ENCODE peak calls at places on chromosomes 6 and 20, in four cellular contexts. One of them, this sample, is unnamed. For H3K9me3 and H3K27me3, the result is how much of the 10 kb centered on the place peaks cover.

GRCh38 chr20:21020656-21021004 is 85.5 kb downstream of the LINC00237 start:
- DNase-seq in CD8-positive, alpha-beta T cell: no peak
- DNase-seq in ovary: no peak
- DNase-seq in naive thymus-derived CD4-positive, alpha-beta T cell: no peak
- DNase-seq in this sample: no peak

GRCh38 chr6:7726416-7727149 is 684 bp downstream of the BMP6 start:
- DNase-seq in ovary: peak
- DNase-seq in naive thymus-derived CD4-positive, alpha-beta T cell: no peak
- DNase-seq in CD8-positive, alpha-beta T cell: no peak
- DNase-seq in this sample: no peak

GRCh38 chr6:135922746-135923145 is 71.2 kb downstream of the PDE7B start:
- DNase-seq in CD8-positive, alpha-beta T cell: no peak
- DNase-seq in naive thymus-derived CD4-positive, alpha-beta T cell: no peak
- DNase-seq in ovary: peak
- DNase-seq in this sample: no peak

GRCh38 chr6:144969873-144970272 is 684.7 kb downstream of the UTRN start:
- DNase-seq in CD8-positive, alpha-beta T cell: no peak
- DNase-seq in ovary: no peak
- DNase-seq in naive thymus-derived CD4-positive, alpha-beta T cell: no peak
- DNase-seq in this sample: no peak

GRCh38 chr20:39850821-39851330 is 838.2 kb downstream of the MAFB start:
- DNase-seq in ovary: no peak
- DNase-seq in naive thymus-derived CD4-positive, alpha-beta T cell: no peak
- DNase-seq in CD8-positive, alpha-beta T cell: no peak
- DNase-seq in this sample: no peak

GRCh38 chr6:130675072-130675471 is 152.1 kb upstream of the SMLR1 start:
- DNase-seq in ovary: no peak
- DNase-seq in naive thymus-derived CD4-positive, alpha-beta T cell: no peak
- DNase-seq in CD8-positive, alpha-beta T cell: no peak
- DNase-seq in this sample: no peak

GRCh38 chr6:33787954-33788693 is 806 bp downstream of the LEMD2 start:
- DNase-seq in naive thymus-derived CD4-positive, alpha-beta T cell: peak
- DNase-seq in ovary: peak
- DNase-seq in CD8-positive, alpha-beta T cell: peak
- DNase-seq in this sample: peak

GRCh38 chr6:36692220-36692619 is 5.4 kb upstream of the RAB44 start:
- DNase-seq in CD8-positive, alpha-beta T cell: no peak
- DNase-seq in naive thymus-derived CD4-positive, alpha-beta T cell: no peak
- DNase-seq in ovary: no peak
- DNase-seq in this sample: no peak

GRCh38 chr6:63805808-63806572 is 170.4 kb downstream of the PHF3 start:
- DNase-seq in naive thymus-derived CD4-positive, alpha-beta T cell: no peak
- DNase-seq in ovary: no peak
- DNase-seq in CD8-positive, alpha-beta T cell: no peak
- DNase-seq in this sample: no peak

GRCh38 chr20:8530022-8530421 is 398.0 kb downstream of the PLCB1 start:
- DNase-seq in naive thymus-derived CD4-positive, alpha-beta T cell: no peak
- DNase-seq in ovary: no peak
- DNase-seq in CD8-positive, alpha-beta T cell: no peak
- DNase-seq in this sample: no peak

DNA sequence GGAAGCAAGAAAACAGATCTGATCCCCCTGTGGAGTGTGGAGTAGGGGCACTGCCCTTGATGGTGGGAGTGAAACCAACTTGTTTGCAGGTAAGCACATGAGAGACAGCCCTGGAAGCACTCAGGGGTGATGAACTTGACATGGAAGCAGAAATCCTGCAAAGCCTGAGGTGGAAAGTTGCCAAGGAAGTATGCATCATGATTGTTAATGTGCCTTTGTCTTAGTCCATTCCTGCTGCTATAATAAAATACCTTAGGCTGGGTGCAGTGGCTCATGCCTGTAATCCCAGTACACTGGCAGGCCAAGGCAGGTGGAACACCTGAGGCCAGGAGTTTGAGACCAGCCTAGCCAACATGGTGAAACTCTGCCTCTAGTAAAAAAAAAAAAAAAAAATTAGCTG is 40.2 kb upstream of the IFNGR1 start:
- DNase-seq in naive thymus-derived CD4-positive, alpha-beta T cell: no peak
- DNase-seq in ovary: no peak
- DNase-seq in CD8-positive, alpha-beta T cell: no peak
- DNase-seq in this sample: no peak
- H3K9me3 ChIP-seq in naive thymus-derived CD4-positive, alpha-beta T cell: under half
- H3K9me3 ChIP-seq in ovary: under half
- H3K9me3 ChIP-seq in CD8-positive, alpha-beta T cell: under half
- H3K9me3 ChIP-seq in this sample: under half

DNA sequence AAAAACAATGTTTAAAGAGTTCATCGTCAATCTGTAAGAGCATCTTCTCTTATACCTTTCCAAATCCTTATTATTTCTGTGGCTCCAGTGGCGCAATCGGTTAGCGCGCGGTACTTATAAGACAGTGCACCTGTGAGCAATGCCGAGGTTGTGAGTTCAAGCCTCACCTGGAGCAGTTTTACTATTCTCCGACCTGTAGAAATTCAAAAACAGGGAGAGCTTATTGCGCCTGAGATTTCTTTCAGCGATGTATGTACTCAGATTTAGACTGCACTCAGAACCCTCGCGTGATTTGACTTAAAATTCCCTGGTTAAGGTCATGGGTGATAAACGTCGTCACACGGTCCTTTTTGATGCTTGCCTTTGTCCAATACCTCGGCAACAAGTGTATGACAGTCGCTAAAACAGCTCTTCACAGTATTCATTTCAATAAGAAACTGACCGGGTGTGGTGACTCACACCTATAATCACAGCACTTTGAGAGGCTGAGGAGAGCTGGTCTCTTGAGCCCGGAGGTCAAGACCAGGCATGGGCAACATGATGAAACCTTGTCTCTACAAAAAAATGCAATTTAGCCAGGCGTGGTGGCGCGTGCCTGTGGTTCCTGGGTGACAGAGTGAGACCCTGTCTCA is 11.9 kb downstream of the GPX5 start:
- DNase-seq in CD8-positive, alpha-beta T cell: peak
- DNase-seq in naive thymus-derived CD4-positive, alpha-beta T cell: peak
- DNase-seq in ovary: no peak
- DNase-seq in this sample: no peak
- H3K4me3 ChIP-seq in CD8-positive, alpha-beta T cell: peak
- H3K4me3 ChIP-seq in naive thymus-derived CD4-positive, alpha-beta T cell: peak
- H3K4me3 ChIP-seq in ovary: no peak
- H3K4me3 ChIP-seq in this sample: no peak

GRCh38 chr6:26299286-26300042 is 65.5 kb upstream of the BTN3A2 start:
- DNase-seq in ovary: no peak
- DNase-seq in naive thymus-derived CD4-positive, alpha-beta T cell: no peak
- DNase-seq in CD8-positive, alpha-beta T cell: no peak
- DNase-seq in this sample: no peak

GRCh38 chr6:26300828-26301227 is 64.2 kb upstream of the BTN3A2 start:
- DNase-seq in CD8-positive, alpha-beta T cell: no peak
- DNase-seq in naive thymus-derived CD4-positive, alpha-beta T cell: no peak
- DNase-seq in ovary: no peak
- DNase-seq in this sample: no peak

GRCh38 chr6:26300359-26300758 is 64.6 kb upstream of the BTN3A2 start:
- DNase-seq in naive thymus-derived CD4-positive, alpha-beta T cell: no peak
- DNase-seq in ovary: no peak
- DNase-seq in CD8-positive, alpha-beta T cell: no peak
- DNase-seq in this sample: no peak

GRCh38 chr6:26301638-26302037 is 63.4 kb upstream of the BTN3A2 start:
- DNase-seq in naive thymus-derived CD4-positive, alpha-beta T cell: no peak
- DNase-seq in CD8-positive, alpha-beta T cell: no peak
- DNase-seq in ovary: no peak
- DNase-seq in this sample: no peak

DNA sequence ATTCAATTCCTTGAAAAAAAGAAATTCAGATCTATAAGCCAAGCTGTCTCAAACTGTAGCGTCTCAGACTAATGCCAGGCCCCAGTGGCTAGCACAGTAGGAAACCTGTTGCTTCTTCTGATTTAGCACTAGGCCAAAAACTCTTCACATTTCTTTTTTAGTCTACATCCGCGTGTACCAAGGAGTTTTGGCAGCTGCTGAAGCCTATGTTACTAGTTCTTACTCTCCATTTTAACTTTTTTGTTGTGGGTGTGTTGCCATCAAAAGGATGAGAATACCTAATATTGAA is 65.0 kb upstream of the BTN3A2 start:
- DNase-seq in naive thymus-derived CD4-positive, alpha-beta T cell: no peak
- DNase-seq in ovary: no peak
- DNase-seq in CD8-positive, alpha-beta T cell: no peak
- DNase-seq in this sample: no peak
- H3K27me3 ChIP-seq in naive thymus-derived CD4-positive, alpha-beta T cell: under half
- H3K27me3 ChIP-seq in ovary: under half
- H3K27me3 ChIP-seq in CD8-positive, alpha-beta T cell: under half
- H3K27me3 ChIP-seq in this sample: under half

GRCh38 chr6:92161953-92162352 is 1257.4 kb downstream of the EPHA7 start:
- DNase-seq in CD8-positive, alpha-beta T cell: no peak
- DNase-seq in naive thymus-derived CD4-positive, alpha-beta T cell: no peak
- DNase-seq in ovary: no peak
- DNase-seq in this sample: no peak
- H3K9me3 ChIP-seq in CD8-positive, alpha-beta T cell: under half
- H3K9me3 ChIP-seq in naive thymus-derived CD4-positive, alpha-beta T cell: under half
- H3K9me3 ChIP-seq in ovary: under half
- H3K9me3 ChIP-seq in this sample: under half

DNA sequence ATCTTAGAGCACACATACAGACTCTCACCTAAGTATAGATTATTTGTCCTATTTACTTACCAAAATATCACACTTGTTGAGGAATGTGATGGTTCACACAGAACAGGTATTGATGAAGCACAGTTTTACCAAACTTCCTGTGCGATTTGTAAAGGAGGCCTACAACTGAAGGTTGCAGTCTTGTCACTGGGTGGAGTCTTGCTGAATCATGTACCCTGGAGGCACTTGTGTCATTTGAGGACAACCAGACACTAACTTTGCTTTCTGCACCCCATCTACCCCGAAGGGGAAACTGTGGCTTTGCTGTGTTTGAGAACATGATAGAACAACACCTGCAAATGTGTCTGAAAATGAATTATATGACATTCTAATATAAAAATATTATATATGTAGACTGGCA is 32.4 kb upstream of the HINT3 start:
- DNase-seq in naive thymus-derived CD4-positive, alpha-beta T cell: no peak
- DNase-seq in CD8-positive, alpha-beta T cell: no peak
- DNase-seq in ovary: no peak
- DNase-seq in this sample: no peak
- H3K4me3 ChIP-seq in naive thymus-derived CD4-positive, alpha-beta T cell: no peak
- H3K4me3 ChIP-seq in CD8-positive, alpha-beta T cell: no peak
- H3K4me3 ChIP-seq in ovary: no peak
- H3K4me3 ChIP-seq in this sample: no peak

DNA sequence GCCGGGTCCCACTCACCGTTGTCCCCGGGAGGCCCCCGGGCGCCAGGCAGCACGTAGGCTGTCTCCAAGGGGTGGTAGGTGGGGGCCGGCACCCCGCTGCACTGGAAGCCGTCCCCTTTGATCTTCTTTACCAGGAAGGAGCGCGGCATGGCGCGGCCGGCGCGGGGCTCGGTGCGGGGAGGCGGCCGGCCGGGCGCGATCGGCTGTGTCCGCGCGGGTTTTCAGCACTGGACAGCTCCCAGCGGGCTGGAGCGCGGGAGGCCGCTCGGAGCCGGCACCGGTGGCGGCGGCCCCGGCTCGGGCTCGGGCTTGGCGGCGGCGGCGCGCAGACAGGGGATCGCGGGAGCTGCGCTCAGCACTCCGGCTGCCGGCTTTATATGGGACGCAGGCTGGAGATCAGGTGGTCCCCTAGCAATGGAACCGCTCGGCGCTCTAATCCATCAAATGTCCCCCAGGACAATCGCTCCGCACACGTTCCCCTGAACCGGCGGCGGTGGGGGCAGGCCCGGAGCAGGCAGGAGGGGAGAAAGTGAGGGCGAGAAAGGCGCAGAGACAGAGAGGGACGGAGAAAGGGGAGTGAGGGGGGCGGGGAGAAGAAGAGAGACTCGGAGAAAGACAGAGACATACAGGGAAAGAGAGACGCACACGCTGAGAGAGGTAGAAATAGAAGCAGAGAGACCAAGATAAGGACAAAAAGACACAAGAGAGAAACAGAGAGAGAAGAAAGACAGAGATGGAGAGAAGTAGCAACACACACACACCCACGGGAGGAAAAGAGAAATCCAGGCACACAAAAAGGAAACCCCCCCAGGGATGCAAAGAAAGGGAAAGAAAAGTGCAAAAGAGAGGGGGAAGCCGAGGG is at the start of gene SCRT2:
- DNase-seq in ovary: peak
- DNase-seq in CD8-positive, alpha-beta T cell: peak
- DNase-seq in naive thymus-derived CD4-positive, alpha-beta T cell: peak
- DNase-seq in this sample: no peak
- H3K27me3 ChIP-seq in ovary: under half
- H3K27me3 ChIP-seq in CD8-positive, alpha-beta T cell: under half
- H3K27me3 ChIP-seq in naive thymus-derived CD4-positive, alpha-beta T cell: under half
- H3K27me3 ChIP-seq in this sample: half or more

GRCh38 chr20:50600281-50600895 is 90.2 kb downstream of the PTPN1 start:
- DNase-seq in ovary: no peak
- DNase-seq in CD8-positive, alpha-beta T cell: no peak
- DNase-seq in naive thymus-derived CD4-positive, alpha-beta T cell: no peak
- DNase-seq in this sample: no peak
- H3K9me3 ChIP-seq in ovary: under half
- H3K9me3 ChIP-seq in CD8-positive, alpha-beta T cell: under half
- H3K9me3 ChIP-seq in naive thymus-derived CD4-positive, alpha-beta T cell: under half
- H3K9me3 ChIP-seq in this sample: under half

GRCh38 chr20:54476336-54476928 is 1.0 kb downstream of the DOK5 start:
- DNase-seq in ovary: no peak
- DNase-seq in CD8-positive, alpha-beta T cell: no peak
- DNase-seq in naive thymus-derived CD4-positive, alpha-beta T cell: no peak
- DNase-seq in this sample: no peak

GRCh38 chr20:54474866-54475265 is 527 bp upstream of the DOK5 start:
- DNase-seq in CD8-positive, alpha-beta T cell: no peak
- DNase-seq in ovary: no peak
- DNase-seq in naive thymus-derived CD4-positive, alpha-beta T cell: no peak
- DNase-seq in this sample: no peak

GRCh38 chr20:54477134-54477533 is 1.7 kb downstream of the DOK5 start:
- DNase-seq in CD8-positive, alpha-beta T cell: no peak
- DNase-seq in naive thymus-derived CD4-positive, alpha-beta T cell: no peak
- DNase-seq in ovary: no peak
- DNase-seq in this sample: no peak

GRCh38 chr20:54474046-54474445 is 1.3 kb upstream of the DOK5 start:
- DNase-seq in CD8-positive, alpha-beta T cell: no peak
- DNase-seq in ovary: no peak
- DNase-seq in naive thymus-derived CD4-positive, alpha-beta T cell: no peak
- DNase-seq in this sample: no peak

DNA sequence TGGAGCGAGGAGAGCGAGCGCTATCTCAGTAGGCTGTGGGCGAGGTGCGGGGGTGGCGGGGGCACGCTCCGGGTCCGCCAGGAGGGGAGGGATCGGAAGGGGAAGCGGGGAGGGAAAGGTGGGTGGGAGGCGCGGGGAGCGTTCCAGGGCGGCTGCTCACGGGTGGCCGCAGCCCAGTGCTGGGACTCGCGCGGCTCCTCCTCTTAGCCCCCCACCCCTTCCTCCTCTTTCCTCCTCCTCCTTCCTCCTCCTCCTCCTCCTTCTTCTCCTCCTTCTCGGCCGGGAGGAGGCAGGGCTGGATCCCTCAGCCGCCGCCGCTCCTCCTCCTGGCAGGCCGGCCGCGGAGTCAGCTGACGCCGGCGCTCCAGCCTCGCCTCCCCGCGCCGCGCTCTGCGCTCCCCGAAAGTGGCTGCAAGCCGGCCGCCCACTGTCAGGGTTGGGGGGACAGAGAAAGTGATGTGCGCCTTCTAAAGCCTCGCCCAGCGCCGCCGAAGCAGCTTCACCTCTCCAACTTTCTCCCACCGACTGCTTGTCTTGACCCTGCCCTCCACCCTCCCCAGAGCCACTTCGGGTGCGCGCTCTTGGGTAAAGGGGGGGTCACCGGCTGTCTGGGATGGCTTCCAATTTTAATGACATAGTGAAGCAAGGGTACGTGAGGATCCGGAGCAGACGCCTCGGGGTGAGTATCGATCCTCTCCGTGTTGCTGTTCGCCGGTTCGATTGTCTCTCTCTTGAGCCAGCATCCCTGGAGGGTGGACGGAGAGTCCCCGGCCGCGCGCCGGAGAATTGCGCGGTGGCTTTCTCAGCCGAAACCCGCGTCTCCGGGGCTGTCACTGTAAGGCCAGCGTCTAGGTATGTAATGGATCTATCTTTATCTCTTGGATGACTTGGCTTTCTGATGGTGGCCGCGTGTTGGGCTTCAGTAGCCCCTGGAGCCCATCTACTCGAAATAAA is at the start of gene DOK5:
- DNase-seq in ovary: peak
- DNase-seq in naive thymus-derived CD4-positive, alpha-beta T cell: no peak
- DNase-seq in CD8-positive, alpha-beta T cell: no peak
- DNase-seq in this sample: no peak
- H3K4me3 ChIP-seq in ovary: peak
- H3K4me3 ChIP-seq in naive thymus-derived CD4-positive, alpha-beta T cell: no peak
- H3K4me3 ChIP-seq in CD8-positive, alpha-beta T cell: no peak
- H3K4me3 ChIP-seq in this sample: no peak

This sample was measured in effector memory CD4-positive, alpha-beta T cell.